ENCODE peak calls at places on chromosomes 7 and 10, in ten cellular contexts. C is right lobe of liver, X is endothelial cell of umbilical vein, E is stomach, D is transverse colon, L is ovary, I is testis, G is tibial nerve, U is uterus, J is esophagus muscularis mucosa. N is an unnamed sample. For H3K4me1 and H3K36me3, the result is how much of the 10 kb centered on the place peaks cover.

GRCh38 chr10:118459642-118460193 is 117.6 kb upstream of the FAM204A start:
- DNase-seq in E (peak), J (peak), X (peak), U (peak), D (peak), C (peak), L (peak), I (peak), G (peak), N (peak)

GRCh38 chr7:7742223-7742622 is 23.8 kb upstream of the RPA3 start:
- DNase-seq in C (no peak), X (no peak), U (no peak), I (no peak), D (no peak), J (no peak), L (no peak), G (no peak), E (no peak), N (no peak)

GRCh38 chr10:70832852-70833542 is 17.2 kb downstream of the SGPL1 start:
- DNase-seq in C (no peak), E (no peak), G (no peak), J (no peak), I (no peak), L (no peak), U (no peak), X (peak), D (no peak), N (no peak)

GRCh38 chr10:79286318-79286951 is 60.8 kb upstream of the PPIF start:
- DNase-seq in L (peak), U (peak), G (peak), D (peak), J (peak), X (peak), C (peak), I (peak), E (peak), N (peak)

GRCh38 chr7:143882020-143882610 is 19.9 kb downstream of the TCAF1 start:
- DNase-seq in D (peak), E (no peak), J (peak), U (peak), G (peak), L (peak), X (peak), I (peak), C (peak), N (peak)

GRCh38 chr7:139490130-139490529 is 6.7 kb upstream of the KLRG2 start:
- DNase-seq in E (peak), X (no peak), C (no peak), J (no peak), I (no peak), G (peak), D (peak), L (no peak), U (no peak), N (no peak)

GRCh38 chr7:27210441-27211083 is 10.7 kb upstream of the HOXA13 start:
- DNase-seq in D (peak), E (no peak), U (no peak), C (peak), L (no peak), G (peak), I (peak), X (no peak), J (no peak), N (no peak)

GRCh38 chr10:64396105-64396504 is 874.9 kb downstream of the REEP3 start:
- DNase-seq in X (no peak), E (no peak), I (no peak), J (no peak), C (no peak), D (no peak), G (no peak), L (no peak), U (no peak), N (no peak)

GRCh38 chr10:136465-136762 is 1.2 kb downstream of the ZMYND11 start:
- DNase-seq in L (no peak), J (no peak), E (no peak), G (no peak), X (no peak), U (no peak), I (no peak), D (no peak), C (no peak), N (no peak)

GRCh38 chr7:25970381-25970780 is 181.6 kb upstream of the NFE2L3 start:
- DNase-seq in I (no peak), D (no peak), C (no peak), G (no peak), L (no peak), E (no peak), U (no peak), J (peak), X (no peak), N (no peak)

GRCh38 chr10:30491204-30491603 is 57.2 kb downstream of the MAP3K8 start:
- DNase-seq in E (no peak), X (no peak), L (no peak), I (no peak), G (peak), C (no peak), J (no peak), D (no peak), U (no peak), N (no peak)

GRCh38 chr7:123231060-123232000 is 31.6 kb upstream of the SLC13A1 start:
- DNase-seq in L (no peak), C (no peak), I (no peak), D (no peak), G (no peak), U (no peak), X (no peak), J (no peak), E (no peak), N (no peak)

GRCh38 chr7:78350926-78351325 is 552.4 kb downstream of the PHTF2 start:
- DNase-seq in L (no peak), C (no peak), X (no peak), I (no peak), E (no peak), D (no peak), G (no peak), J (no peak), U (no peak), N (no peak)

GRCh38 chr10:11397980-11398580 is 213.4 kb downstream of the USP6NL start:
- DNase-seq in X (no peak), E (no peak), D (no peak), I (peak), L (no peak), U (no peak), C (no peak), G (peak), J (no peak), N (peak)

GRCh38 chr10:2508971-2509605 is 558.3 kb upstream of the PFKP start:
- DNase-seq in C (no peak), D (no peak), G (no peak), E (no peak), L (no peak), I (no peak), X (no peak), U (no peak), J (no peak), N (no peak)

GRCh38 chr7:8236781-8237407 is 25.1 kb downstream of the ICA1 start:
- DNase-seq in E (no peak), U (no peak), L (no peak), C (no peak), G (no peak), J (no peak), X (no peak), I (no peak), D (no peak), N (no peak)

GRCh38 chr10:107340345-107340744 is 175.8 kb upstream of the SORCS1 start:
- DNase-seq in U (peak), D (no peak), I (no peak), L (no peak), E (no peak), X (no peak), J (no peak), G (no peak), C (no peak), N (no peak)

GRCh38 chr10:116548301-116548700 is 2.6 kb downstream of the PNLIP start:
- DNase-seq in D (no peak), U (no peak), J (no peak), C (no peak), I (no peak), E (no peak), X (no peak), G (no peak), L (no peak), N (no peak)

GRCh38 chr10:52879651-52880050 is 107.1 kb upstream of the MBL2 start:
- DNase-seq in X (no peak), D (no peak), J (no peak), U (no peak), I (peak), G (no peak), E (no peak), L (no peak), C (no peak), N (no peak)

GRCh38 chr10:51244739-51245138 is 170.5 kb downstream of the PRKG1 start:
- DNase-seq in J (no peak), X (peak), C (no peak), I (no peak), G (no peak), D (no peak), L (no peak), E (no peak), U (no peak), N (no peak)

GRCh38 chr10:89142562-89142961 is 64.6 kb downstream of the CH25H start:
- DNase-seq in L (no peak), D (no peak), I (no peak), E (no peak), G (no peak), C (no peak), U (no peak), X (no peak), J (no peak), N (no peak)

GRCh38 chr7:4787947-4788626 is 12.7 kb downstream of the AP5Z1 start:
- DNase-seq in G (no peak), I (no peak), D (no peak), E (no peak), C (no peak), L (no peak), X (no peak), J (no peak), U (no peak), N (no peak)

GRCh38 chr7:50857804-50858203 is 75.1 kb upstream of the GRB10 start:
- DNase-seq in L (no peak), I (no peak), X (no peak), U (no peak), G (no peak), E (no peak), D (no peak), J (no peak), C (no peak), N (no peak)

GRCh38 chr10:11415095-11415494 is 196.4 kb downstream of the USP6NL start:
- DNase-seq in G (no peak), X (no peak), J (no peak), U (no peak), I (no peak), D (no peak), C (no peak), E (no peak), L (no peak), N (no peak)

GRCh38 chr10:14405076-14406065 is 74.6 kb upstream of the FRMD4A start:
- DNase-seq in U (no peak), E (no peak), J (no peak), L (peak), X (no peak), D (no peak), I (no peak), G (no peak), C (no peak), N (no peak)

GRCh38 chr10:22002531-22003110 is 909 bp downstream of the DNAJC1 start:
- DNase-seq in I (no peak), L (no peak), C (no peak), J (no peak), U (no peak), E (no peak), G (peak), X (peak), D (no peak), N (no peak)

GRCh38 chr10:22156750-22157149 is 61.1 kb downstream of the EBLN1 start:
- DNase-seq in I (no peak), G (no peak), J (peak), C (no peak), X (no peak), U (no peak), E (no peak), L (no peak), D (no peak), N (no peak)

GRCh38 chr7:47498229-47499056 is 83.5 kb downstream of the TNS3 start:
- DNase-seq in J (no peak), I (no peak), L (no peak), G (no peak), X (no peak), U (no peak), D (peak), C (peak), E (no peak), N (no peak)

GRCh38 chr7:47502240-47502877 is 79.6 kb downstream of the TNS3 start:
- DNase-seq in G (peak), U (no peak), L (no peak), I (no peak), E (no peak), X (no peak), D (peak), C (no peak), J (no peak), N (no peak)

GRCh38 chr7:47503283-47503682 is 78.6 kb downstream of the TNS3 start:
- DNase-seq in X (no peak), U (no peak), E (no peak), J (no peak), D (no peak), I (no peak), G (no peak), C (no peak), L (no peak), N (no peak)

GRCh38 chr7:47500103-47500563 is 81.8 kb downstream of the TNS3 start:
- DNase-seq in C (peak), E (peak), D (peak), L (no peak), X (no peak), G (no peak), J (no peak), I (no peak), U (no peak), N (no peak)

GRCh38 chr7:47501406-47501805 is 80.5 kb downstream of the TNS3 start:
- DNase-seq in D (no peak), C (no peak), X (no peak), E (no peak), U (peak), G (no peak), L (peak), I (no peak), J (no peak), N (no peak)
- H3K4me1 ChIP-seq in D (half or more), C (under half), X (under half), E (half or more), U (under half), G (under half), L (under half), I (under half), J (under half), N (under half)

DNA sequence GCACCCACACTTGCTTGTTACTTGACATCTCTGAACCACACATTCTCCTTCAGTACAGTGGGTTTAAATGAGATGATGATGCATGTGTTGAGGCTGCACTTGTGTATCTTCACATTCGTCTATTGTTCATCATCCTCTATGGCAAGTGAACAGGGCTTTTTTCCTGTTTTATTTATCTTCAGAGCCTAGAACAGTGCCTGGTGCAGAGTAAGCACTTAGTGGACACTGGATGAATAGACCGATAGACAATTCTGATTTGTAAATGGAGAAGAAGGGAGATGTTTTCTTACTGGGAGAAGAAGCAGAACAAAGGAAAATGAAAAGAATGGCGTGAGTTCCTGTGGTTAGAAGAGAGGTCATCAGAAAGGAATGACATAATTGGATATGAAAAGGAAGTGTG is 99.7 kb downstream of the AVL9 start:
- DNase-seq in D (no peak), C (no peak), X (no peak), I (no peak), G (no peak), E (no peak), J (no peak), U (no peak), L (no peak), N (no peak)
- H3K36me3 ChIP-seq in D (under half), C (under half), X (under half), I (under half), G (under half), E (under half), J (under half), U (under half), L (under half), N (under half)

GRCh38 chr7:129948877-129949291 is 3.9 kb downstream of the UBE2H start:
- DNase-seq in U (peak), C (peak), G (peak), D (peak), X (peak), E (peak), I (peak), L (peak), J (peak), N (peak)
- TF ChIP-seq POLR2A in U (peak), C (peak), G (peak), D (peak), X (no peak), E (peak), I (peak), L (peak), J (no peak), N (peak)

GRCh38 chr10:103127241-103127640 is 65.8 kb downstream of the NT5C2 start:
- DNase-seq in X (no peak), C (no peak), J (no peak), U (no peak), E (no peak), D (no peak), L (no peak), I (no peak), G (no peak), N (no peak)

GRCh38 chr10:103124420-103125096 is 68.5 kb downstream of the NT5C2 start:
- DNase-seq in X (no peak), C (no peak), U (no peak), D (no peak), I (no peak), J (no peak), G (no peak), E (no peak), L (no peak), N (no peak)

GRCh38 chr10:103123282-103124033 is 69.6 kb downstream of the NT5C2 start:
- DNase-seq in E (no peak), L (no peak), D (no peak), X (no peak), C (no peak), G (no peak), U (no peak), J (no peak), I (no peak), N (no peak)

GRCh38 chr10:103120977-103121735 is 71.9 kb downstream of the NT5C2 start:
- DNase-seq in E (no peak), I (no peak), J (no peak), U (no peak), L (no peak), C (no peak), X (no peak), G (no peak), D (no peak), N (no peak)

GRCh38 chr10:103125323-103126267 is 67.5 kb downstream of the NT5C2 start:
- DNase-seq in I (no peak), D (no peak), G (no peak), C (no peak), X (peak), U (no peak), E (no peak), J (no peak), L (no peak), N (no peak)
- H3K4me1 ChIP-seq in I (under half), D (under half), G (under half), C (under half), X (under half), U (under half), E (half or more), J (half or more), L (under half), N (under half)